ENCODE peak calls at places on chromosomes 6 and 20, in six cellular contexts. R, O, T, D, N and A are unnamed samples.

GRCh38 chr6:125872259-125872921 is 81.6 kb downstream of the NCOA7 start:
- DNase-seq in R (no peak), O (no peak), T (no peak), D (no peak), N (peak), A (no peak)

GRCh38 chr20:31707994-31708744 is 14.5 kb downstream of the BCL2L1 start:
- DNase-seq in R (no peak), O (no peak), T (peak), D (no peak), N (no peak), A (no peak)

GRCh38 chr20:48530957-48531356 is 296.8 kb downstream of the PREX1 start:
- DNase-seq in R (no peak), O (no peak), T (no peak), D (no peak), N (no peak), A (peak)

GRCh38 chr6:148959511-148959910 is 212.7 kb downstream of the UST start:
- DNase-seq in R (no peak), O (no peak), T (no peak), D (no peak), N (no peak), A (no peak)

GRCh38 chr20:19860742-19861141 is 102.7 kb downstream of the RIN2 start:
- DNase-seq in R (no peak), O (no peak), T (no peak), D (no peak), N (no peak), A (no peak)

GRCh38 chr6:42025066-42025789 is 25.1 kb upstream of the TAF8 start:
- DNase-seq in R (no peak), O (no peak), T (no peak), D (no peak), N (no peak), A (no peak)

GRCh38 chr20:33753763-33754162 is 22.0 kb downstream of the ZNF341 start:
- DNase-seq in R (no peak), O (no peak), T (no peak), D (no peak), N (peak), A (peak)

GRCh38 chr6:126873351-126873750 is 245.1 kb upstream of the RSPO3 start:
- DNase-seq in R (no peak), O (no peak), T (no peak), D (no peak), N (peak), A (no peak)

GRCh38 chr6:208379-208778 is 83.9 kb upstream of the DUSP22 start:
- DNase-seq in R (no peak), O (no peak), T (no peak), D (no peak), N (no peak), A (no peak)

GRCh38 chr20:18058661-18059467 is 1.1 kb upstream of the OVOL2 start:
- DNase-seq in R (peak), O (no peak), T (peak), D (peak), N (no peak), A (no peak)

GRCh38 chr20:53738039-53738944 is 144.7 kb upstream of the ZNF217 start:
- DNase-seq in R (peak), O (no peak), T (peak), D (peak), N (peak), A (no peak)

GRCh38 chr6:26292709-26293108 is 72.3 kb upstream of the BTN3A2 start:
- DNase-seq in R (no peak), O (no peak), T (no peak), D (no peak), N (no peak), A (no peak)

GRCh38 chr20:62401331-62401779 is 5.7 kb downstream of the CABLES2 start:
- DNase-seq in R (peak), O (no peak), T (peak), D (no peak), N (no peak), A (no peak)

GRCh38 chr6:30955367-30956042 is 14.7 kb downstream of the MUCL3 start:
- DNase-seq in R (peak), O (peak), T (peak), D (peak), N (peak), A (peak)